ENCODE peak calls at places on chromosomes 4 and X, in seven cellular contexts. H is stimulated activated CD4-positive, alpha-beta T cell treated with anti-CD3 and anti-CD28 coated beads, Interleukin-1b, Interleukin-23, amount 100 ng/mL, for 1 hour; G is fibroblast of mammary gland; R is stimulated activated CD8-positive, alpha-beta memory T cell treated with anti-CD3 and anti-CD28 coated beads, Interleukin-7, amount 100 ng/mL, for 48 hours; A is T-cell; O is HEK293T; D is Right ventricle myocardium inferior. K is an unnamed sample.

GRCh38 chrX:30649859-30650258 is 3.4 kb upstream of the GK start:
- DNase-seq in H (no peak), G (peak; percentile 76), R (no peak), A (no peak), O (no peak), D (no peak), K (no peak)

GRCh38 chr4:149311076-149311475 is 504.6 kb downstream of the IQCM start:
- DNase-seq in H (no peak), G (peak; percentile 16), R (no peak), A (no peak), O (no peak), D (no peak), K (no peak)

GRCh38 chrX:132561974-132562373 is 73.1 kb upstream of the MBNL3 start:
- DNase-seq in H (no peak), G (no peak), R (no peak), A (no peak), O (no peak), D (no peak), K (no peak)

GRCh38 chrX:3548743-3549441 is 164.6 kb downstream of the PRKX start:
- DNase-seq in H (no peak), G (peak; percentile 87), R (no peak), A (no peak), O (peak; percentile 26), D (no peak), K (peak; percentile 36)

GRCh38 chr4:108544504-108544903 is 75.9 kb upstream of the RPL34 start:
- DNase-seq in H (no peak), G (peak; percentile 80), R (no peak), A (no peak), O (no peak), D (no peak), K (no peak)

GRCh38 chr4:119300388-119301131 is 21.4 kb downstream of the FABP2 start:
- DNase-seq in H (peak; percentile 76), G (peak; percentile 87), R (peak; percentile 89), A (peak; percentile 88), O (peak; percentile 88), D (peak; percentile 99), K (no peak)

GRCh38 chr4:103354006-103354405 is 155.9 kb upstream of the CENPE start:
- DNase-seq in H (no peak), G (no peak), R (no peak), A (no peak), O (no peak), D (no peak), K (no peak)

GRCh38 chrX:132022115-132022862 is 813 bp upstream of the STK26 start:
- DNase-seq in H (no peak), G (no peak), R (no peak), A (no peak), O (no peak), D (peak; percentile 14), K (peak; percentile 24)

GRCh38 chr4:170242471-170242870 is 152.7 kb upstream of the AADAT start:
- DNase-seq in H (no peak), G (no peak), R (no peak), A (no peak), O (no peak), D (no peak), K (no peak)

GRCh38 chrX:64265265-64265664 is 34.9 kb upstream of the ASB12 start:
- DNase-seq in H (no peak), G (no peak), R (no peak), A (no peak), O (no peak), D (no peak), K (no peak)

GRCh38 chr4:30656828-30657227 is 63.3 kb upstream of the PCDH7 start:
- DNase-seq in H (no peak), G (no peak), R (no peak), A (no peak), O (no peak), D (no peak), K (no peak)

GRCh38 chr4:89797117-89797516 is 39.8 kb downstream of the SNCA start:
- DNase-seq in H (no peak), G (peak; percentile 41), R (no peak), A (no peak), O (no peak), D (no peak), K (no peak)

GRCh38 chrX:139194571-139195280 is 335.8 kb upstream of the F9 start:
- DNase-seq in H (no peak), G (no peak), R (no peak), A (no peak), O (no peak), D (peak; percentile 60), K (no peak)

K was measured in NCI-H524 treated with DMSO at 0.1 percent for 48 hours.